ENCODE peak calls at places on chromosomes 11 and 22, in five cellular contexts. I is HCT116, G is HL-60, J is breast epithelium, S is prostate gland. U is an unnamed sample.

GRCh38 chr11:797300-798092 is 585 bp downstream of the SLC25A22 start:
- DNase-seq in I (no peak), G (peak), S (peak), J (no peak), U (peak)

GRCh38 chr11:73320786-73321325 is 12.8 kb downstream of the ARHGEF17 start:
- DNase-seq in S (no peak), I (no peak), J (no peak), G (no peak), U (no peak)

GRCh38 chr22:32206774-32207758 is 2.2 kb upstream of the RFPL2 start:
- DNase-seq in J (no peak), S (peak), G (peak), I (peak), U (no peak)

GRCh38 chr11:47177229-47177845 is 658 bp upstream of the ARFGAP2 start:
- DNase-seq in I (peak), G (peak), S (peak), J (peak), U (peak)

GRCh38 chr11:11731311-11732083 is 109.7 kb upstream of the GALNT18 start:
- DNase-seq in J (no peak), I (peak), S (no peak), G (no peak), U (no peak)

GRCh38 chr11:47256374-47256773 is 1.4 kb upstream of the NR1H3 start:
- DNase-seq in S (no peak), J (no peak), G (no peak), I (no peak), U (no peak)

GRCh38 chr11:100619484-100619883 is 67.6 kb upstream of the ARHGAP42 start:
- DNase-seq in J (no peak), S (no peak), G (no peak), I (no peak), U (no peak)

GRCh38 chr11:82900277-82901164 is at the start of gene PRCP:
- DNase-seq in G (peak), S (peak), J (peak), I (peak), U (no peak)

GRCh38 chr11:1679881-1680280 is 17.1 kb upstream of the KRTAP5-6 start:
- DNase-seq in S (no peak), G (no peak), J (peak), I (no peak), U (no peak)

GRCh38 chr11:32829680-32830412 is at the start of gene PRRG4:
- DNase-seq in G (peak), S (peak), I (no peak), J (peak), U (no peak)

GRCh38 chr22:17828502-17829080 is 54.3 kb upstream of the BID start:
- DNase-seq in G (no peak), J (no peak), S (no peak), I (no peak), U (no peak)

GRCh38 chr11:8719260-8720190 is 36.9 kb downstream of the RPL27A start:
- DNase-seq in S (peak), I (peak), G (no peak), J (peak), U (no peak)

GRCh38 chr11:12273618-12273995 is 103.8 kb upstream of the PARVA start:
- DNase-seq in G (no peak), I (no peak), J (no peak), S (no peak), U (no peak)

GRCh38 chr11:104163100-104164027 is 583 bp downstream of the PDGFD start:
- DNase-seq in I (no peak), G (peak), S (no peak), J (peak), U (no peak)

GRCh38 chr11:107741044-107741823 is 29.4 kb upstream of the SLN start:
- DNase-seq in S (peak), J (no peak), I (peak), G (peak), U (no peak)

GRCh38 chr11:121687961-121688566 is 235.3 kb upstream of the SORL1-AS1 start:
- DNase-seq in S (no peak), I (no peak), G (no peak), J (no peak), U (no peak)

GRCh38 chr22:26709617-26710390 is 52.4 kb downstream of the MIAT start:
- DNase-seq in I (no peak), J (no peak), S (no peak), G (no peak), U (no peak)

GRCh38 chr11:221998-222789 is 13.9 kb downstream of the SIRT3 start:
- DNase-seq in G (no peak), S (no peak), I (no peak), J (no peak), U (no peak)

GRCh38 chr22:45430871-45431270 is 17.4 kb downstream of the RIBC2 start:
- DNase-seq in S (no peak), G (no peak), J (no peak), I (no peak), U (no peak)

GRCh38 chr22:36331912-36332622 is 55.7 kb downstream of the MYH9 start:
- DNase-seq in G (peak), J (no peak), I (no peak), S (peak), U (no peak)

GRCh38 chr22:22907551-22908494 is 20.2 kb downstream of the IGLL5 start:
- DNase-seq in S (no peak), J (no peak), I (no peak), G (no peak), U (no peak)

GRCh38 chr11:7651140-7651551 is 22.2 kb downstream of the CYB5R2 start:
- DNase-seq in I (no peak), G (peak), J (no peak), S (no peak), U (no peak)

GRCh38 chr22:35593885-35594470 is 23.2 kb downstream of the MB start:
- DNase-seq in J (no peak), G (no peak), I (no peak), S (no peak), U (no peak)

GRCh38 chr11:118202599-118203422 is 22.0 kb downstream of the JAML start:
- DNase-seq in J (no peak), S (no peak), I (no peak), G (no peak), U (no peak)

GRCh38 chr11:105802390-105802789 is 192.5 kb downstream of the GRIA4 start:
- DNase-seq in J (no peak), S (no peak), G (no peak), I (no peak), U (no peak)

GRCh38 chr11:17734986-17735822 is 623 bp downstream of the KCNC1 start:
- DNase-seq in J (peak), I (no peak), S (peak), G (peak), U (no peak)

GRCh38 chr22:47146941-47147340 is 384.5 kb downstream of the TBC1D22A start:
- DNase-seq in I (no peak), S (no peak), G (no peak), J (no peak), U (no peak)

GRCh38 chr11:128686745-128687177 is 7.1 kb upstream of the FLI1 start:
- DNase-seq in G (peak), I (no peak), S (no peak), J (no peak), U (no peak)

GRCh38 chr22:26744892-26745808 is 87.8 kb downstream of the MIAT start:
- DNase-seq in S (no peak), G (no peak), I (no peak), J (no peak), U (no peak)

GRCh38 chr11:65743928-65744698 is 23.5 kb upstream of the RNASEH2C start:
- DNase-seq in G (peak), J (no peak), I (peak), S (no peak), U (no peak)

GRCh38 chr22:42217019-42217751 is 53.3 kb downstream of the TCF20 start:
- DNase-seq in G (no peak), S (no peak), I (no peak), J (no peak), U (no peak)

GRCh38 chr11:77115181-77115611 is 12.6 kb downstream of the OMP start:
- DNase-seq in I (no peak), G (no peak), S (no peak), J (no peak), U (no peak)

GRCh38 chr11:1839924-1840779 is 1.4 kb downstream of the TNNI2 start:
- DNase-seq in G (peak), I (no peak), S (no peak), J (no peak), U (no peak)

GRCh38 chr11:74169736-74170458 is 905 bp downstream of the C2CD3 start:
- DNase-seq in G (peak), S (no peak), I (no peak), J (no peak), U (no peak)

GRCh38 chr11:21511835-21512440 is 680.9 kb upstream of the ANO5 start:
- DNase-seq in S (peak), I (peak), G (peak), J (peak), U (no peak)

GRCh38 chr22:25021976-25022711 is 69.6 kb downstream of the KIAA1671 start:
- DNase-seq in I (no peak), S (no peak), G (no peak), J (no peak), U (no peak)

GRCh38 chr11:2902784-2903671 is 17.5 kb upstream of the CDKN1C start:
- DNase-seq in G (no peak), J (no peak), I (no peak), S (no peak), U (no peak)
- H3K27ac ChIP-seq in G (peak), J (peak), I (peak), S (peak), U (no peak)

GRCh38 chr22:33803883-33804282 is 116.4 kb downstream of the LARGE1 start:
- DNase-seq in S (peak), I (no peak), J (no peak), G (no peak), U (no peak)
- TF ChIP-seq POLR2AphosphoS5 in S (peak), I (no peak), J (no peak), G (no peak), U (no peak)

GRCh38 chr11:63838150-63838681 is 694 bp upstream of the MARK2 start:
- DNase-seq in J (no peak), I (no peak), G (no peak), S (no peak), U (no peak)

GRCh38 chr11:63838682-63839507 is at the start of gene MARK2:
- DNase-seq in J (peak), G (peak), I (peak), S (peak), U (peak)

GRCh38 chr11:63839508-63840355 is 822 bp downstream of the MARK2 start:
- DNase-seq in G (peak), I (no peak), S (peak), J (no peak), U (no peak)

GRCh38 chr11:63837027-63837688 is 1.8 kb upstream of the MARK2 start:
- DNase-seq in S (peak), I (peak), J (peak), G (peak), U (peak)

DNA sequence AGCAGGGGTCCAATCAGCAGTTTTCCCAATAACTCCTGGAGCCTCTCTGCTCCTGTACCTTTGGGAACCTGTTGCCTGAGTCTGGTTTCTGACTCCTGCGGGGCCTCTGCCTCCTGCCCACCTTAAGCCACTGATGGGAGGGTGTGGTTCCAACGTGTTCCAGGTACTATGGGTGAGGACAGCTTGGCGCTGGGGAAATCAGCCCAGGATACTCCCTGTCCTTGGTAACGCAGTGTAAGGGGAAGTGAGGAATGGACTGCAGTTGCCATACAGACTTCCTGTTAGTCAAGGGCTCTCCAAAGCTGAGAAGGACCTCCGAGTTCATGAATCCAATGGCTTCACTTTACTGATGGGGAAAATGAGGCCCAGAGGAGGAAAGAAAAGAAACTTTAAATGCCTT is 1.2 kb upstream of the MARK2 start:
- DNase-seq in J (no peak), G (peak), I (no peak), S (no peak), U (no peak)
- H3K27ac ChIP-seq in J (peak), G (peak), I (peak), S (peak), U (no peak)

DNA sequence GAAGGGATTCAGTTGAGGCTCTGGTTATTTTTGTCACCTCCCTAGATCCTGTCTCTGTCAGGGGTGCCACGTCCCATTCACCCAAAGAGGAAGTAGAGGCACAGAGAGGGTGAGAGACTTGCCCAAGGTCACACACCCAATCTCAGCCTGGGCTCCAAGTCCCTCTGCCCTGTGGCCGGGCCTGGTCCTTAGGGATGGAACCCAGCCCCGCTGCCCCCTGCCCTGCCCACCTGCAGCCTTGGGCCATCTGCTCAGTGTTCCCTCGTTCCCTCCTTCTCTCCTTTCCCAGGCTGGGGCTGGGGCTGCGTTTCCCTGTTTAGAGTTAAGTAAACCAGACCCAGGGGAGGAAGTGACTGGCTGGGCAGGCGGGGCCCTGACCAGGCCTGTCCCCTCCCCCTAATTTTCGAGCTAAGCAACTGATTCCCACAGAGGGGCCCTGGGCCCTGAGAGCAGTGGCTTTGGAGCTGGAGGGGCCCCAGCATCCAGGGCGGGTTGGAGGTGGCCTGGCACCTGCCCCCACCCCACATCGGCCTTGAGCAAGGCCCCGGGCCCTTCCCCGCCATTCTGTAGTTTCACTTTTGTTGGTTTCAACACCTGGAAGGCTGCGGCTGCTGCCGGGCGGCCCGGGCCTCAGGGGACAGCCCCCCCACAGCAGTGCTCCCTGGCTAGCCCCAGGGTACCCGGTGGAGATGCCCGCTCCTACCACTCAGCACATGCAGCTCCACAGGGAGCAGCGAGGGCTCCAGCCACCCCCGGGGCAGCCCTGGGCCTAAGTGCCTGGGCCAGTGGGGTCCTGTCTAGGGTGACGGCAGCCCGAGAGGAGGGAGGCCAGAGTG is 1.5 kb downstream of the TCIRG1 start:
- DNase-seq in I (no peak), S (peak), G (peak), J (no peak), U (no peak)
- TF ChIP-seq POLR2AphosphoS5 in I (no peak), S (peak), G (peak), J (peak), U (no peak)

DNA sequence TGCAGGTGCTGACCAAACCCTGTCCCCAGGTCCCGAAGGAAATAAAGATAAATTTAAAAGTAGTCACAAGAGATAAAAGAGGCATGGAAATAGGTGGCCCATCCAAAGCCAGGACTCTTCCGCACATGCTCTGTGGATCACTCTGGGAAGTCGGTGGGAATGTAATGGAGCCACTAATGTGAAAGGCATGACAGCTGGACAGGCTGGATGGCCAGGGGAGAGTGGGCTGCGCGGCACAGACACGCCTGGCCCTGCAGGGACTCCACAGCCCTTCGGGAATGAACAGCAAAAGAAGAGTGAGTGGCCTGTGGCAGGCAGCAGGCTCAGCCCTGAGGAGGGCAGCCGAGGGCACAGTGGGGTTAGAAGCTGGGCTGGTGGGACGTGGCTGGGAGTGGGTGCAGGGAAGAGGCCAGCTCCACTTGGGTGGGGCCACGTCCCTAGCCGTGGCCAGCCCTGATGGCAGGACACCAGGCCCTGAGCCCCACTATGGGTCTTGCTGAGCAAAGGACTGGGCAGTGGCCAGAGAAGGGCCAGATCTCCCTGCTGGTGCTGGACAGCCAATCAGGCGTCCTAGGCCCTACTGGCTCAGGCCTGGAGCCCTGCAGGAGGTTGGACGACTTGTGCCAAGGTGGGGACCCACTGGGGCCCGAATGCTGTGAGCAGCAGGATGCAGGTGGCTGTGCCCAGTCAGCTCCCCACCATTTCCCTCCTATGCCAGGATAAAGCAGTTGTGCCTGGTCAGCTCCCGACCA is 31.3 kb upstream of the GNB1L start:
- DNase-seq in I (no peak), J (no peak), S (no peak), G (no peak), U (no peak)
- H3K27ac ChIP-seq in I (no peak), J (peak), S (no peak), G (peak), U (peak)

GRCh38 chr11:71483689-71484088 is 30.7 kb downstream of the NADSYN1 start:
- DNase-seq in G (no peak), I (no peak), S (no peak), J (no peak), U (no peak)
- TF ChIP-seq POLR2AphosphoS5 in G (no peak), I (no peak), S (no peak), J (no peak), U (no peak)

GRCh38 chr11:102147031-102147430 is 36.8 kb downstream of the YAP1 start:
- DNase-seq in J (no peak), I (no peak), S (no peak), G (no peak), U (no peak)
- H3K27ac ChIP-seq in J (no peak), I (no peak), S (no peak), G (no peak), U (peak)

DNA sequence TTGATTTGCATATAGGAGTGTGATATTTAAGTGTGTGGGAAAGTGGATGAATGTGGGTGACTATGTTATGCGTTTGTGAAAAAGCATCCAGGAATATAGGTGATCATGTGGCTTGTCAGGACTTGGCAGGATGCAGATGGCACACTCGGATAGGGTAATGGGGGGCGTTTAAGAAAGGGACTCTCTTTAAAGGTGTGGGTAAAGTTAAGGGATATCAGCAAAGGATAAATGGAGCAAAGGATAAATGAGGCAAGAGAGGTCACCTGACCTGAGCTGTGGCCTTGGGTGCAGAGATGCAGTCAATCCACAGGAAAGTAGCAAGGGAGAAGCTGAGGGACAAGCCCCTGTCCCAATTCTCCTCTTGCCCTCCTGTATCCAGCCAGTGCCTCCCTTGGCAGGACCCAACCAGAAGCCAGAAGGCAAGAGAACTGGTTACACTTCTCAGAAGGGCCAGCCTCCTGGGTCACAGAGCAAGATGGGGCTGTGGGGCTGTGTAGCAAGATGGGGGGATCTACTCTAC is 47.5 kb upstream of the GRAMD1B start:
- DNase-seq in S (no peak), G (no peak), I (no peak), J (no peak), U (no peak)
- TF ChIP-seq POLR2AphosphoS5 in S (no peak), G (no peak), I (no peak), J (no peak), U (no peak)

GRCh38 chr11:113855803-113856202 is 19.6 kb downstream of the USP28 start:
- DNase-seq in J (no peak), S (no peak), I (no peak), G (no peak), U (no peak)
- H3K27ac ChIP-seq in J (no peak), S (no peak), I (no peak), G (no peak), U (no peak)

U was measured in SK-N-MC.